ENCODE peak calls at places on chromosome 22, in four cellular contexts. E, L, P and D are unnamed samples.

GRCh38 chr22:30310881-30311771 is 15.6 kb downstream of the TBC1D10A start:
- DNase-seq in L (peak; percentile 80), E (peak; percentile 79), P (peak; percentile 83), D (no peak)

GRCh38 chr22:49754674-49755590 is 72.7 kb downstream of the BRD1 start:
- DNase-seq in L (no peak), E (no peak), P (no peak), D (no peak)

GRCh38 chr22:17540481-17540880 is 22.8 kb upstream of the SLC25A18 start:
- DNase-seq in P (no peak), L (no peak), E (no peak), D (peak; percentile 32)

GRCh38 chr22:29346659-29347058 is 31.2 kb upstream of the RASL10A start:
- DNase-seq in P (no peak), L (no peak), E (no peak), D (peak; percentile 58)

GRCh38 chr22:48302657-48303359 is 1524.9 kb downstream of the BRD1 start:
- DNase-seq in E (no peak), P (no peak), L (no peak), D (no peak)

GRCh38 chr22:50027639-50028537 is 15.3 kb upstream of the IL17REL start:
- DNase-seq in E (no peak), L (peak; percentile 8), P (no peak), D (no peak)

GRCh38 chr22:27984723-27985122 is 65.7 kb upstream of the PITPNB start:
- DNase-seq in P (no peak), E (peak; percentile 25), L (no peak), D (no peak)

GRCh38 chr22:50460942-50461341 is 13.9 kb downstream of the SBF1 start:
- DNase-seq in E (no peak), P (peak; percentile 56), L (peak; percentile 47), D (no peak)

GRCh38 chr22:26806445-26807170 is 149.2 kb downstream of the MIAT start:
- DNase-seq in E (no peak), L (no peak), P (no peak), D (no peak)

GRCh38 chr22:28112548-28113043 is 193.5 kb upstream of the PITPNB start:
- DNase-seq in E (no peak), L (no peak), P (no peak), D (no peak)

GRCh38 chr22:30212996-30213441 is 33.5 kb downstream of the LIF start:
- DNase-seq in L (no peak), E (no peak), P (no peak), D (no peak)

GRCh38 chr22:50299724-50300619 is 7.5 kb downstream of the PLXNB2 start:
- DNase-seq in P (peak; percentile 95), E (no peak), L (peak; percentile 88), D (peak; percentile 80)

GRCh38 chr22:34068011-34068410 is 147.7 kb upstream of the LARGE1 start:
- DNase-seq in E (no peak), L (no peak), P (no peak), D (no peak)

GRCh38 chr22:17774928-17775675 is 833 bp upstream of the BID start:
- DNase-seq in E (no peak), L (no peak), P (no peak), D (peak; percentile 15)

GRCh38 chr22:49048591-49048990 is 779.1 kb downstream of the BRD1 start:
- DNase-seq in L (no peak), E (no peak), P (no peak), D (no peak)

GRCh38 chr22:36332623-36333331 is 55.0 kb downstream of the MYH9 start:
- DNase-seq in L (peak; percentile 55), E (peak; percentile 58), P (peak; percentile 77), D (no peak)

GRCh38 chr22:47394504-47395440 is 632.3 kb downstream of the TBC1D22A start:
- DNase-seq in E (no peak), P (no peak), L (no peak), D (no peak)

GRCh38 chr22:48897959-48898358 is 929.7 kb downstream of the BRD1 start:
- DNase-seq in L (no peak), E (no peak), P (peak; percentile 6), D (no peak)

GRCh38 chr22:50144005-50144614 is 26.4 kb upstream of the PANX2 start:
- DNase-seq in L (no peak), P (no peak), E (no peak), D (no peak)

GRCh38 chr22:31241936-31242335 is 29.8 kb downstream of the LIMK2 start:
- DNase-seq in E (no peak), P (no peak), L (no peak), D (no peak)

GRCh38 chr22:32522237-32522636 is 47.6 kb downstream of the FBXO7 start:
- DNase-seq in P (no peak), L (no peak), E (no peak), D (no peak)

GRCh38 chr22:17920145-17920605 is 104.2 kb downstream of the MICAL3 start:
- DNase-seq in E (peak; percentile 55), P (peak; percentile 79), L (peak; percentile 79), D (no peak)

GRCh38 chr22:46303347-46303965 is 6.8 kb downstream of the GTSE1 start:
- DNase-seq in E (no peak), P (no peak), L (no peak), D (no peak)

GRCh38 chr22:49295465-49295743 is 532.3 kb downstream of the BRD1 start:
- DNase-seq in L (no peak), E (peak; percentile 23), P (no peak), D (no peak)

GRCh38 chr22:19759994-19760651 is 455 bp upstream of the TBX1 start:
- DNase-seq in P (no peak), E (no peak), L (no peak), D (no peak)

GRCh38 chr22:11629661-11630385 is 3898.2 kb upstream of the OR11H1 start:
- DNase-seq in E (no peak), P (no peak), L (no peak), D (no peak)

GRCh38 chr22:20422965-20423635 is 14.5 kb downstream of the SCARF2 start:
- DNase-seq in P (peak; percentile 18), L (no peak), E (peak; percentile 34), D (no peak)

GRCh38 chr22:39927544-39927943 is 26.7 kb downstream of the GRAP2 start:
- DNase-seq in E (no peak), P (no peak), L (no peak), D (no peak)
- TF ChIP-seq CTCF in E (no peak), P (no peak), L (no peak), D (peak; percentile 22)

GRCh38 chr22:43476751-43477150 is 64.9 kb downstream of the MPPED1 start:
- DNase-seq in P (no peak), E (no peak), L (no peak), D (no peak)

GRCh38 chr22:43475549-43476076 is 63.8 kb downstream of the MPPED1 start:
- DNase-seq in P (no peak), E (no peak), L (no peak), D (no peak)

GRCh38 chr22:43477151-43477725 is 65.4 kb downstream of the MPPED1 start:
- DNase-seq in E (no peak), L (no peak), P (no peak), D (no peak)

GRCh38 chr22:43477966-43478365 is 66.2 kb downstream of the MPPED1 start:
- DNase-seq in L (no peak), E (no peak), P (no peak), D (no peak)

GRCh38 chr22:43476341-43476740 is 64.5 kb downstream of the MPPED1 start:
- DNase-seq in E (no peak), P (no peak), L (no peak), D (no peak)
- TF ChIP-seq CTCF in E (no peak), P (no peak), L (no peak), D (no peak)

DNA sequence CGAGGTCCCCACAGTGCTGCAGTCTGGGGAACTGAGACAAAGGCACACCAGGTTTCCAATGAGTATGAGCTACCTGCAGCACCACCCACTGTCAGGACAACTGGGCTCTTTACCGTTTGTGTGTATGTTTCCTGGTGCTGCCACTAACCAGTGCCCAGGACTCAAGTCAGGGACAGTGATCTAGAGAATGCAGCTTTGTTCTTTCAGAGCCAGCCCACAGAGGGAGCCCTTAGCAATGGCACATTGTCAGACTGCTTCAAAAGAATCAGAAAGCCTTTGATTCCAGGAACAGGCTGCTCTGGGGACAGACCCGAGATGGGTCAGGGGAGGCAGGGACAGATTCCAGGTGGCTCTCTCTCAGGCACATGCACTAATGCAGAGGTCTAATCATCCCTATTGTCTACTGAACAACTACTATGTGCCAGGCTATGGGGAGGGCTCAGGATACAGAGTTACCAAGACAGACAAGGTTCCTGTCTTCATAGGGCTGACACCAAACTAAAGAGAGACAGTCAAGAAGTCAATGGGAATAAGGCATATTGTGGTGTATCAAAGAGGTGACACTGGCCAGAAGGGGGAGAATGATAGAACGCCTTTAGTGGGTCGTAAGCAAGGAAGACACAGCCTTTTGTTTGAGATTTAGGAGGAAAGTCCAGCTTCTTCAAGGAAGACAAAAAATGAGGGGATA is 103.7 kb downstream of the VPREB1 start:
- DNase-seq in P (no peak), L (no peak), E (no peak), D (peak; percentile 28)
- TF ChIP-seq CTCF in P (no peak), L (no peak), E (no peak), D (no peak)

GRCh38 chr22:41768420-41768819 is 32.1 kb upstream of the CCDC134 start:
- DNase-seq in E (no peak), P (no peak), L (no peak), D (no peak)

GRCh38 chr22:41758231-41758630 is 42.2 kb upstream of the CCDC134 start:
- DNase-seq in P (no peak), E (no peak), L (no peak), D (no peak)

GRCh38 chr22:41766476-41766875 is 34.0 kb upstream of the CCDC134 start:
- DNase-seq in E (no peak), L (no peak), P (no peak), D (no peak)

GRCh38 chr22:41757507-41757906 is 43.0 kb upstream of the CCDC134 start:
- DNase-seq in P (no peak), L (no peak), E (no peak), D (no peak)

GRCh38 chr22:41762980-41763779 is 37.3 kb upstream of the CCDC134 start:
- DNase-seq in P (peak; percentile 31), E (no peak), L (peak; percentile 44), D (peak; percentile 76)
- TF ChIP-seq CTCF in P (no peak), E (no peak), L (no peak), D (peak; percentile 60)

GRCh38 chr22:41021655-41022454 is 70.5 kb upstream of the EP300 start:
- DNase-seq in P (peak; percentile 80), E (peak; percentile 81), L (peak; percentile 81), D (peak; percentile 72)
- TF ChIP-seq CTCF in P (no peak), E (no peak), L (no peak), D (no peak)

GRCh38 chr22:37633693-37634504 is 5.6 kb upstream of the SH3BP1 start:
- DNase-seq in L (peak; percentile 84), P (peak; percentile 74), E (peak; percentile 89), D (peak; percentile 86)
- TF ChIP-seq CTCF in L (no peak), P (no peak), E (no peak), D (no peak)

DNA sequence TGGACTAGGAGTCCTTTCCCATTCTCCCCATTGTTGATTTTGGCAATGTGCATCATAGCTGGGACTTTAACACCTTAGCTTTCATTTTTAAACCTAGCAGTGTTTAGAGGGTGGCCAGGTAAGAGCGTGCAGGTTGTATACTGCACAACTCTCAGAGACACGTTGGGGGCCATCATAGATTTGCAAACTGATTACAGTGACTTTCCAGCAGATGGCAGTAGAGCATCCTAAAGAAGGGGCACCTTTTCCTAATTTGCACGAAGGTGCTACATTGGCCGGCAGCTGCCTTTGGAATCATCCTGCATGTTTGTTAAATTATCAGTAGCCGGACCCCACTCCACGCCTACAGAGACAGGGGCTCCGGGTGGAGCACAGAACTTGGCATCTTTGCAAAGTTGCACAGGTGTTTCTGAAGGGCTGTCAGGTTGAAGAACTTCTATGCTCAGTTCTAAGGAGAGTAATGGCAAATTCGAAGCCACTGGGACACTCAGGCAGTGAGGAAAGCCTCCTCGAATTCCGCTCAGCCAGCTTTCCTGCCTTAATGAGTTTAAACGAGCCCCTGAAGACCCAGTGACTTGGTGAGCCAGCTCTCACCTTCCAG is 7.7 kb downstream of the LHFPL7 start:
- DNase-seq in L (no peak), P (peak; percentile 48), E (no peak), D (no peak)
- TF ChIP-seq CTCF in L (peak; percentile 71), P (peak; percentile 74), E (peak; percentile 65), D (peak; percentile 74)